ENCODE peak calls at places on chromosomes 2 and 18, in seven cellular contexts. H, U, V, T, A, Q and C are unnamed samples. For H3K27me3, the result is how much of the 10 kb centered on the place peaks cover.

GRCh38 chr2:186484062-186484735 is 1.9 kb upstream of the ZC3H15 start:
- DNase-seq in A (no peak), T (no peak), Q (no peak), U (no peak), V (no peak), H (no peak), C (no peak)

GRCh38 chr2:234950730-234951385 is 959 bp upstream of the SH3BP4 start:
- DNase-seq in V (peak), Q (peak), T (no peak), U (no peak), H (no peak), A (no peak), C (no peak)

GRCh38 chr18:9130806-9131205 is 5.8 kb upstream of the ANKRD12 start:
- DNase-seq in A (no peak), T (no peak), V (no peak), Q (peak), U (no peak), H (no peak), C (no peak)

GRCh38 chr2:44392338-44392943 is 30.7 kb downstream of the CAMKMT start:
- DNase-seq in A (peak), H (peak), Q (peak), U (no peak), T (no peak), V (peak), C (no peak)

GRCh38 chr2:186934420-186934819 is 85.5 kb upstream of the ZSWIM2 start:
- DNase-seq in V (no peak), U (no peak), T (no peak), H (no peak), A (no peak), Q (no peak), C (no peak)

GRCh38 chr2:121015971-121016485 is 269.0 kb downstream of the TFCP2L1 start:
- DNase-seq in T (no peak), V (no peak), A (no peak), Q (no peak), H (no peak), U (no peak), C (no peak)

GRCh38 chr2:187547353-187547979 is 6.8 kb downstream of the TFPI start:
- DNase-seq in U (peak), H (peak), T (no peak), A (no peak), V (peak), Q (peak), C (peak)

GRCh38 chr2:235591921-235592320 is 98.1 kb downstream of the AGAP1 start:
- DNase-seq in T (no peak), Q (no peak), V (peak), A (no peak), U (no peak), H (no peak), C (no peak)

GRCh38 chr2:37523861-37524362 is 147.5 kb downstream of the CDC42EP3 start:
- DNase-seq in U (peak), A (no peak), T (no peak), V (peak), H (peak), Q (peak), C (peak)

GRCh38 chr2:158009425-158009824 is 92.3 kb upstream of the UPP2 start:
- DNase-seq in A (no peak), U (no peak), T (no peak), H (no peak), Q (no peak), V (peak), C (no peak)

GRCh38 chr2:173750332-173750731 is 214.8 kb downstream of the SP3 start:
- DNase-seq in Q (peak), A (no peak), H (no peak), T (no peak), V (peak), U (no peak), C (no peak)

GRCh38 chr2:232421189-232421785 is 14.6 kb downstream of the ALPG start:
- DNase-seq in V (no peak), Q (no peak), T (peak), H (no peak), A (no peak), U (no peak), C (no peak)

GRCh38 chr2:236608710-236609109 is 39.1 kb downstream of the ACKR3 start:
- DNase-seq in U (no peak), A (no peak), Q (peak), V (peak), T (no peak), H (no peak), C (no peak)

GRCh38 chr2:127552336-127552735 is 16.9 kb downstream of the MYO7B start:
- DNase-seq in U (no peak), A (no peak), Q (no peak), T (no peak), V (no peak), H (no peak), C (no peak)

GRCh38 chr2:16392647-16393482 is 272.8 kb downstream of the CYRIA start:
- DNase-seq in U (no peak), H (no peak), T (no peak), Q (no peak), A (no peak), V (no peak), C (no peak)

GRCh38 chr2:102801858-102802699 is 40.2 kb downstream of the TMEM182 start:
- DNase-seq in Q (no peak), H (no peak), V (no peak), U (peak), A (no peak), T (no peak), C (no peak)

GRCh38 chr2:231524477-231525247 is 5.6 kb downstream of the NMUR1 start:
- DNase-seq in H (no peak), U (no peak), V (no peak), Q (no peak), A (no peak), T (no peak), C (no peak)

GRCh38 chr2:55856936-55857335 is 66.6 kb downstream of the EFEMP1 start:
- DNase-seq in Q (peak), A (no peak), H (no peak), U (no peak), T (no peak), V (peak), C (no peak)

GRCh38 chr2:55142518-55142917 is 89.6 kb downstream of the CLHC1 start:
- DNase-seq in H (no peak), U (no peak), Q (no peak), A (no peak), T (no peak), V (no peak), C (no peak)

GRCh38 chr2:241867776-241868420 is 1.6 kb upstream of the RTP5 start:
- DNase-seq in H (no peak), A (peak), T (no peak), U (no peak), V (no peak), Q (peak), C (no peak)

GRCh38 chr2:54204476-54204875 is 51.6 kb downstream of the TSPYL6 start:
- DNase-seq in U (no peak), T (no peak), A (no peak), H (no peak), V (peak), Q (no peak), C (no peak)

GRCh38 chr2:219252570-219252899 is 508 bp upstream of the TUBA4B start:
- DNase-seq in U (no peak), H (no peak), T (no peak), Q (peak), V (no peak), A (no peak), C (no peak)
- H3K27me3 ChIP-seq in U (under half), H (under half), T (under half), Q (under half), V (under half), A (under half), C (under half)

GRCh38 chr2:176162911-176163654 is 6.0 kb downstream of the HOXD3 start:
- DNase-seq in V (peak), Q (no peak), U (no peak), A (no peak), T (no peak), H (no peak), C (no peak)
- H3K27me3 ChIP-seq in V (half or more), Q (under half), U (half or more), A (half or more), T (under half), H (under half), C (half or more)

GRCh38 chr2:238686223-238686622 is 161.7 kb upstream of the TWIST2 start:
- DNase-seq in H (no peak), T (no peak), A (no peak), V (no peak), U (no peak), Q (no peak), C (no peak)
- H3K27me3 ChIP-seq in H (under half), T (under half), A (under half), V (under half), U (under half), Q (under half), C (under half)

GRCh38 chr18:50060822-50061221 is 134.1 kb downstream of the MYO5B start:
- DNase-seq in H (no peak), V (no peak), T (no peak), A (no peak), Q (no peak), U (no peak), C (no peak)

GRCh38 chr18:50065527-50065926 is 129.4 kb downstream of the MYO5B start:
- DNase-seq in H (no peak), U (no peak), V (no peak), T (no peak), A (no peak), Q (no peak), C (no peak)

GRCh38 chr18:50058731-50059130 is 136.2 kb downstream of the MYO5B start:
- DNase-seq in V (no peak), Q (no peak), A (no peak), U (no peak), H (no peak), T (no peak), C (no peak)

GRCh38 chr18:50065039-50065438 is 129.9 kb downstream of the MYO5B start:
- DNase-seq in T (no peak), Q (no peak), A (no peak), U (no peak), V (no peak), H (no peak), C (no peak)

DNA sequence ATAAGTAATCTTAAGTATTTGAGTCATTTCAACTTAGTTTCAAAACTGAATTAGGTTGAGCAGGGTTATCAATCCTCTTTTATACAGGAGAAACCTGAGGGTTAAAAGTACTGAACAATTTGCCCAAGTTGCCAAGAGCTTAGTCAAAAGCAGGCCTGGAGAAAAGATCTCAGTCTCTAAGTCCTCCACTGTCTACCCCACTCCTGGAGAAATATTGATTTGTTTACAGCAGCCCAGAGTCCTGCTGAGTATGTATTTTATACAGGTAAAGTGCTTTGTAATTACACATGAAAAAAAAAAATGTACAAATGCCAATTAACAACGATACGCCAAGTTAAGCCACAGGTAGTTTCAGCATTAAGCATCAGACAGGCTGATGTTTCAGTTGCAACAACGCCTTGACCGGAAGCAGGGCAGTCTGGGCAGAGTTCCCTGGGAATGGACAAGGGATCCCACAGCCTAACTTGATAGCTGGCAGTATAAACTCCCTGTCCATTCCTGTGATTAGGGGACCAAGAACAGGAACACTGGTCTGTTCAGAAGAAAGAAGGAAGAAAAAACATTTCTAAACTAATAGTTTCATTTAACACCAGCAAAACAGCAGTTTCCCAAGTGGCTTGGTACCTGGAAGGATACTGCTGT is 132.9 kb downstream of the MYO5B start:
- DNase-seq in T (no peak), Q (no peak), U (no peak), A (no peak), V (no peak), H (peak), C (no peak)
- H3K27me3 ChIP-seq in T (under half), Q (under half), U (under half), A (under half), V (under half), H (under half), C (under half)

GRCh38 chr2:172098650-172099471 is 3.8 kb downstream of the DLX2 start:
- DNase-seq in A (no peak), Q (peak), U (no peak), H (no peak), V (peak), T (no peak), C (peak)
- H3K27me3 ChIP-seq in A (half or more), Q (under half), U (half or more), H (under half), V (under half), T (under half), C (half or more)

DNA sequence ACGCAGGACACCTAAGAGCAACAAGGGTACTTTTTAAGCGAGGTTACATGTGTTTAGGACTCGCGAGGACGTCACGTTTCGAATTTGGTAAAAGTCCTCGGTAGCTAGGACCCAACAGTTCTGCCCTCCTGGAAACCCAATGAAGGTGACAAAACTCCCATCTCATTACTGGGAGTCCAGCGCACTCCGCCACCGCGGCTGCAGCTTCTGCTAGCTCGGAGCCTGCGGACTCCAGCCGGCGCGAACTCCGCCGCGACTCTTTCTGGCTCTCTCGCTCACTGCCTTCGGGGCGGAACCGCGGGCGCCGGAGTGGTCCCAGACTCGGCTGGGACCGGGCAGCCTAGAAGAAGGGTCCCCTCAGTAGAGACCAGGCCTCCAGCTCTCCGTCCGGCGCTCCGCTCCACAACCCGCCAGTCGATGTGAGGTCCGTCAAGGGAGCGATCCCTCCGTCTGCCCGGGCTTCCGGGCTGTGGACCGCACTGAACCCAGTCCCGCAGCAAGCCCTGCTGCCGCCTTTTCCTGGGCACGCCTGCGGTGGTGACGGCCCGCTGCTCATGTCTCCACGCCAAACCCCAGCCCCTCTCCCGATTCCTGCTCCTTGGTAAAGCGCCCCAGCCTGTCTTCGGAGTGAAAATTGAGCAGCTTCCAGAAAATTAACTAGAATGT is 3.0 kb upstream of the OSR1 start:
- DNase-seq in Q (peak), T (no peak), V (peak), A (no peak), U (no peak), H (no peak), C (peak)
- H3K27me3 ChIP-seq in Q (under half), T (under half), V (under half), A (under half), U (under half), H (under half), C (half or more)

DNA sequence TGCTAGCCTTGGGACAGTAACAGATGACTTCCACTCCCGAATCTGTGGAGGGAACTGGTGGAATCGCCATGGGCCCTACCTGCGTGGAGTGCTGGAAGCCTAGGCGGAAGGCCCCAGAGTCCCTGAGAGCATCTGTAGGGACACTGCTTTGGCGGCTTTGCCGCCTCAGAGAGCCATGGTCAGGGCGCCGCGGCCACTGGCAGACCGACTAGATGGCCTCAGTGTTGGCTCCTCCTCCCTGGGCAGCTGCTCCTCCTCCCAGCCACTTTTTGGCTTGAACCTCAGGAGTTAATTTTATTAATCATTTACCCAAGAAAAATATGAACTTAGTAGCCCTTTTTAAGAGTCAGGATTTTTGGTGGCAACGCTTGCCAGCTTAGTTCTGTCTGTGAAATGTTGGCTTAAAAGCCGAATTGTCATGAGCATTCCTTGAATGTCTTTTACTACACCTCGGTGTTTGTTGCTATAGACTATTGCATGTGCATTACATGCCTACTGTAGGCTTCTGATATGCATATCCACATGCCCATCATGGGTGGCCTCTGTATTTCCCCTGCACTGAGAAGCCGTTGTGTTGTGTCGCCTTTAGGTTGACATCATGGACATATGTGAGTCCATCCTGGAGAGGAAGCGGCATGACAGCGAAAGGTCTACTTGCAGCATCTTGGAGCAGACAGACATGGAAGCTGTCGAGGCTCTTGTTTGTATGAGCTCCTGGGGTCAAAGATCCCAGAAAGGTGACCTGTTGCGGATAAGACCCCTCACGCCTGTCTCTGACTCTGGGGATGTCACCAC is 2.4 kb downstream of the KLF11 start:
- DNase-seq in H (peak), U (no peak), V (no peak), Q (peak), A (no peak), T (no peak), C (peak)
- H3K27me3 ChIP-seq in H (under half), U (under half), V (under half), Q (under half), A (under half), T (under half), C (under half)

DNA sequence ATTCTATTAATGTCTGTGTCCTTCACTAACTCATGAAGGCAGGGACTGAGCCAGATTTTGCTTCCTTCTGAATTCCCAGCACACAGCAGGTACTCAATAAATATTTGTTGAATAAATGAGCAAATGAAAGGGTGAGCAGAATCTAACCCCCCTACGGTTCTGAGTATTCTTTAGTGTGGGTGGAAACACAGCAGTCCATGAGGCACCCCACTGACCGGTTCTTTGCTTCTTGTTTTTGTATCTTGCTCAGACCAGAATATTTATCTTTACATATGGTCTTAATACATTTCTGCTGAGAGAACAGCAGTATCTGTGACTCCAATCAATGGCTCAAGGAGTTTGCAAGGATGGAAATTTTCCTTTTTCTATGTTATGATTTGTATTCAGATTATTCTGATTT is 506.4 kb upstream of the TNP1 start:
- DNase-seq in Q (no peak), V (no peak), A (no peak), H (no peak), U (no peak), T (no peak), C (no peak)
- H3K27me3 ChIP-seq in Q (under half), V (under half), A (under half), H (under half), U (under half), T (under half), C (under half)

GRCh38 chr18:69265661-69266060 is 135.0 kb upstream of the DOK6 start:
- DNase-seq in T (no peak), H (no peak), U (no peak), A (no peak), V (no peak), Q (no peak), C (no peak)

GRCh38 chr18:69259282-69259681 is 141.4 kb upstream of the DOK6 start:
- DNase-seq in H (no peak), Q (no peak), T (no peak), U (no peak), V (peak), A (no peak), C (no peak)

GRCh38 chr18:69257861-69258458 is 142.7 kb upstream of the DOK6 start:
- DNase-seq in V (peak), H (no peak), Q (peak), U (no peak), T (no peak), A (no peak), C (no peak)

DNA sequence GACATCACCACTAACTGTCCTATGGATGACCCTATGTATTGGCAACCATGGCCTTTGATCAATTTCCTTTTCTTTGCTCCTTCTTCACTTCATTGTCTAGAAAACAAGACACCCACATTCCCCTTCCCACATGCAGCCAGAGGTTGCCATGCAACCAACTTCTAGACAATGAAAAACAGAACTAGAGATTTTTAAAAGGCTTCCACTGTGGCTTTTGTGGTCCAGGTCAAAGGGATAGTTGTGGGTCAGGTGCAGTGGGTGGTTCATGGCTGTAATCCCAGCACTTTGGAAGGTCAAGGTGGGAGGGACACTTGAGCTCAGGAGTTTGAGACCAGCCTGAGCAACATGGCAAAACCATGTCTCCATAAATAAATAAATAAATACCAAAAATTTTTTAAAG is 139.3 kb upstream of the DOK6 start:
- DNase-seq in A (no peak), V (peak), T (no peak), U (no peak), H (no peak), Q (no peak), C (no peak)
- H3K27me3 ChIP-seq in A (under half), V (under half), T (under half), U (under half), H (under half), Q (under half), C (under half)

DNA sequence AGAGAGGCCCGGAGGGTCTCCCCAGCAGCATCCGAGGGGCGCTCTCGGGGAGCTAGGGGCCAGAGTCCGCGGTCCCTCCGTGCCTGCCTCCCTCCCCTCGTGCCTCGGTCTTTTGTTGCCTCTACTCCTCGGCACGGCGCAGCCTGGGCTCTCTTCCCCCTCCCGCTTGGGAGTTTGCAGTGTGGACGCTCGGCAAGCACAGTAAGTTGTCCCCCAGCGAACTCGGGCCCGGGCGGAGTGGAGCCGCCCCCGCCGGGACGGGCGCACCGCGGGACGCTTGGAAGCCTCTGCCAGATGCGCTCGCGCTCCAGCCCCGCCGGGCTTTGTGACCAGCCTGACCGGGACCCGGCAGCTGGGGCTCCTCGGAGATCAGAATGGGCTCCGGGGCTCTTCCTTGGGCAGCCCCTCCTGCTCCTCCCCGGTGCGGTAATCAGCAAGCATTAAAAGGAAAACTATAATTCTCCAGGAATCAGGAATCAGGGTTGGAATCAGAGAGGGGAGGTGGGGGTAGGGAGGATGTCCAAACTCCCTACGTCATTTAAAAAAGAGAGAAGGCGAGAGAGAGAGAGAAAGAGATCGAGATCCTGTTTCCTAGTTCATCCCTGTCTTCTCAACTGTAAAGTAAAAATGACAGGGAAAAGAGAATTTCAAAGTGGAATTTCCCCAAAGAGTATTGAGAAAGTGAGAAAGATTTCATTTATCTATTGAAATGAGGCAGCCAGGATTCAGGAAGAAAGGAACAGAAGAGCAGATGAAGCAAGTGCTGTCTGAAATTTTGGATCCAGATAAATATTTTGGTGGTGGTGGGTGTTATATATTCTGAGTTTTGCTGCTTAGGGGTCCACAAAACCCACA is 791 bp upstream of the TMEM200C start:
- DNase-seq in T (peak), A (no peak), U (no peak), V (peak), Q (peak), H (peak), C (peak)
- H3K27me3 ChIP-seq in T (under half), A (under half), U (half or more), V (under half), Q (half or more), H (under half), C (half or more)